ENCODE peak calls at places on chromosome 4, in nine cellular contexts. B is cardiac muscle cell, Q is heart left ventricle, S is BE2C, F is gastrocnemius medialis, X is SK-N-SH, A is upper lobe of right lung, H is lung, V is suprapubic skin. O is an unnamed sample. For H3K4me1, the result is how much of the 10 kb centered on the place peaks cover.

GRCh38 chr4:140234697-140235060 is 80.7 kb upstream of the MAML3 start:
- DNase-seq in B (no peak), Q (no peak), S (no peak), F (no peak), X (no peak), A (no peak), H (no peak), V (no peak), O (no peak)

GRCh38 chr4:169567916-169568315 is 44.5 kb downstream of the NEK1 start:
- DNase-seq in B (no peak), Q (no peak), S (no peak), F (no peak), X (no peak), A (no peak), H (no peak), V (no peak), O (no peak)

GRCh38 chr4:2868840-2869487 is 25.3 kb downstream of the ADD1 start:
- DNase-seq in B (no peak), Q (no peak), S (no peak), F (no peak), X (no peak), A (no peak), H (no peak), V (no peak), O (no peak)

GRCh38 chr4:55125087-55125721 is at the start of gene KDR:
- DNase-seq in B (peak), Q (peak), S (peak), F (peak), X (peak), A (peak), H (peak), V (peak), O (no peak)

GRCh38 chr4:172245493-172245892 is 432.3 kb downstream of the GALNTL6 start:
- DNase-seq in B (no peak), Q (no peak), S (no peak), F (no peak), X (no peak), A (no peak), H (no peak), V (no peak), O (no peak)

GRCh38 chr4:77634132-77634785 is 28.6 kb downstream of the CXCL13 start:
- DNase-seq in B (no peak), Q (no peak), S (no peak), F (no peak), X (no peak), A (no peak), H (no peak), V (no peak), O (no peak)

GRCh38 chr4:27005512-27006246 is 145.0 kb downstream of the STIM2 start:
- DNase-seq in B (no peak), Q (no peak), S (no peak), F (no peak), X (no peak), A (no peak), H (no peak), V (no peak), O (no peak)

GRCh38 chr4:186719925-186720694 is 3.5 kb downstream of the FAT1 start:
- DNase-seq in B (peak), Q (no peak), S (peak), F (no peak), X (no peak), A (no peak), H (no peak), V (no peak), O (no peak)

GRCh38 chr4:47032405-47033106 is 1.2 kb downstream of the GABRB1 start:
- DNase-seq in B (peak), Q (peak), S (peak), F (no peak), X (peak), A (peak), H (peak), V (peak), O (no peak)

GRCh38 chr4:10926025-10926424 is 241.5 kb upstream of the CLNK start:
- DNase-seq in B (no peak), Q (no peak), S (no peak), F (no peak), X (no peak), A (no peak), H (no peak), V (no peak), O (no peak)

GRCh38 chr4:145734576-145735329 is 54.8 kb downstream of the C4orf51 start:
- DNase-seq in B (no peak), Q (peak), S (no peak), F (peak), X (no peak), A (peak), H (peak), V (peak), O (peak)

GRCh38 chr4:168759321-168759720 is 250.7 kb downstream of the CBR4 start:
- DNase-seq in B (no peak), Q (no peak), S (no peak), F (no peak), X (no peak), A (no peak), H (no peak), V (no peak), O (no peak)

GRCh38 chr4:156923525-156923924 is 48.1 kb downstream of the PDGFC start:
- DNase-seq in B (no peak), Q (no peak), S (no peak), F (no peak), X (no peak), A (no peak), H (no peak), V (no peak), O (no peak)

GRCh38 chr4:79294064-79294463 is 31.8 kb downstream of the NAA11 start:
- DNase-seq in B (no peak), Q (no peak), S (no peak), F (no peak), X (no peak), A (no peak), H (no peak), V (no peak), O (no peak)

GRCh38 chr4:107806196-107806595 is 18.5 kb upstream of the SGMS2 start:
- DNase-seq in B (no peak), Q (no peak), S (no peak), F (no peak), X (no peak), A (no peak), H (no peak), V (no peak), O (no peak)

GRCh38 chr4:186596346-186596745 is 41.0 kb upstream of the MTNR1A start:
- DNase-seq in B (no peak), Q (no peak), S (no peak), F (no peak), X (no peak), A (no peak), H (no peak), V (no peak), O (no peak)

GRCh38 chr4:141432000-141432712 is 204.2 kb upstream of the IL15 start:
- DNase-seq in B (no peak), Q (no peak), S (no peak), F (no peak), X (no peak), A (no peak), H (no peak), V (no peak), O (no peak)

GRCh38 chr4:77127837-77128621 is 29.0 kb upstream of the CCNG2 start:
- DNase-seq in B (peak), Q (no peak), S (no peak), F (no peak), X (no peak), A (no peak), H (no peak), V (no peak), O (no peak)

GRCh38 chr4:142984871-142985585 is 138.9 kb upstream of the INPP4B start:
- DNase-seq in B (peak), Q (no peak), S (no peak), F (no peak), X (peak), A (no peak), H (no peak), V (no peak), O (no peak)

GRCh38 chr4:61468091-61468720 is 268.1 kb downstream of the ADGRL3 start:
- DNase-seq in B (no peak), Q (no peak), S (no peak), F (no peak), X (no peak), A (no peak), H (no peak), V (no peak), O (no peak)

GRCh38 chr4:83431200-83431599 is 24.4 kb downstream of the HELQ start:
- DNase-seq in B (no peak), Q (no peak), S (no peak), F (no peak), X (no peak), A (no peak), H (no peak), V (no peak), O (no peak)

GRCh38 chr4:128859887-128860774 is 50.6 kb downstream of the JADE1 start:
- DNase-seq in B (no peak), Q (no peak), S (no peak), F (no peak), X (no peak), A (no peak), H (no peak), V (no peak), O (no peak)

GRCh38 chr4:57424231-57424897 is 314.2 kb upstream of the IGFBP7 start:
- DNase-seq in B (no peak), Q (no peak), S (no peak), F (no peak), X (no peak), A (no peak), H (no peak), V (no peak), O (peak)

GRCh38 chr4:88759039-88759631 is 61.5 kb upstream of the NAP1L5 start:
- DNase-seq in B (peak), Q (no peak), S (no peak), F (no peak), X (peak), A (no peak), H (no peak), V (no peak), O (no peak)

GRCh38 chr4:40056722-40057539 is at the start of gene N4BP2:
- DNase-seq in B (peak), Q (peak), S (peak), F (peak), X (peak), A (peak), H (peak), V (peak), O (peak)

GRCh38 chr4:110059556-110060191 is 138.7 kb downstream of the ELOVL6 start:
- DNase-seq in B (no peak), Q (no peak), S (no peak), F (no peak), X (no peak), A (no peak), H (no peak), V (no peak), O (no peak)

GRCh38 chr4:24850669-24851068 is 55.3 kb downstream of the SOD3 start:
- DNase-seq in B (no peak), Q (no peak), S (no peak), F (peak), X (peak), A (no peak), H (no peak), V (no peak), O (no peak)

GRCh38 chr4:87121332-87122065 is 98.9 kb downstream of the KLHL8 start:
- DNase-seq in B (no peak), Q (no peak), S (no peak), F (peak), X (no peak), A (no peak), H (no peak), V (no peak), O (no peak)

GRCh38 chr4:182776376-182777058 is 140.7 kb downstream of the DCTD start:
- DNase-seq in B (no peak), Q (no peak), S (no peak), F (no peak), X (no peak), A (no peak), H (no peak), V (no peak), O (no peak)

GRCh38 chr4:5802565-5802964 is 90.3 kb downstream of the CRMP1 start:
- DNase-seq in B (no peak), Q (no peak), S (no peak), F (no peak), X (no peak), A (no peak), H (no peak), V (peak), O (no peak)
- TF ChIP-seq CTCF in B (no peak), Q (no peak), S (no peak), F (no peak), X (no peak), A (no peak), H (no peak), V (no peak), O (no peak)

GRCh38 chr4:153427363-153428071 is 38.6 kb upstream of the TMEM131L start:
- DNase-seq in B (no peak), Q (no peak), S (no peak), F (no peak), X (no peak), A (no peak), H (no peak), V (no peak), O (no peak)
- H3K4me1 ChIP-seq in B (under half), Q (under half), S (under half), F (under half), X (under half), A (under half), H (under half), V (under half), O (under half)

GRCh38 chr4:71236226-71236625 is 102.6 kb upstream of the SLC4A4 start:
- DNase-seq in B (no peak), Q (no peak), S (no peak), F (no peak), X (no peak), A (no peak), H (no peak), V (no peak), O (no peak)
- H3K4me3 ChIP-seq in B (no peak), Q (peak), S (no peak), F (peak), X (no peak), A (no peak), H (no peak), V (no peak), O (no peak)

GRCh38 chr4:184541918-184542317 is 67.6 kb upstream of the IRF2 start:
- DNase-seq in B (no peak), Q (no peak), S (no peak), F (no peak), X (no peak), A (no peak), H (no peak), V (no peak), O (no peak)
- TF ChIP-seq CTCF in B (no peak), Q (no peak), S (no peak), F (no peak), X (no peak), A (no peak), H (no peak), V (no peak), O (no peak)